ENCODE peak calls at places on chromosome 4, in ten cellular contexts. P, X, C, F, Q, G, B, L, R and Z are unnamed samples.

GRCh38 chr4:12393631-12394262 is 965.1 kb upstream of the HS3ST1 start:
- DNase-seq in P (no peak), X (no peak), C (no peak), F (no peak), Q (no peak), G (no peak), B (no peak), L (no peak), R (no peak), Z (no peak)

GRCh38 chr4:3294401-3295241 is 1.8 kb downstream of the RGS12 start:
- DNase-seq in P (no peak), X (no peak), C (no peak), F (no peak), Q (no peak), G (no peak), B (no peak), L (no peak), R (no peak), Z (no peak)

GRCh38 chr4:144355809-144356757 is 215.6 kb upstream of the GYPA start:
- DNase-seq in P (no peak), X (peak), C (no peak), F (peak), Q (no peak), G (peak), B (no peak), L (no peak), R (no peak), Z (no peak)

GRCh38 chr4:2354760-2355159 is 63.7 kb downstream of the ZFYVE28 start:
- DNase-seq in P (no peak), X (no peak), C (no peak), F (no peak), Q (no peak), G (peak), B (peak), L (no peak), R (no peak), Z (no peak)

GRCh38 chr4:69818060-69818639 is 41.8 kb downstream of the SULT1E1 start:
- DNase-seq in P (no peak), X (no peak), C (no peak), F (no peak), Q (no peak), G (no peak), B (no peak), L (no peak), R (no peak), Z (no peak)

GRCh38 chr4:86261634-86262033 is 98.2 kb downstream of the MAPK10 start:
- DNase-seq in P (no peak), X (no peak), C (no peak), F (no peak), Q (no peak), G (no peak), B (no peak), L (no peak), R (no peak), Z (no peak)

GRCh38 chr4:66193487-66193886 is 523.2 kb upstream of the EPHA5 start:
- DNase-seq in P (no peak), X (no peak), C (no peak), F (no peak), Q (no peak), G (no peak), B (no peak), L (no peak), R (no peak), Z (no peak)

GRCh38 chr4:90165883-90166282 is 38.7 kb downstream of the CCSER1 start:
- DNase-seq in P (no peak), X (no peak), C (no peak), F (no peak), Q (no peak), G (no peak), B (no peak), L (no peak), R (no peak), Z (no peak)

GRCh38 chr4:97952763-97953162 is 190.5 kb downstream of the STPG2 start:
- DNase-seq in P (no peak), X (no peak), C (no peak), F (no peak), Q (no peak), G (no peak), B (no peak), L (no peak), R (no peak), Z (no peak)

GRCh38 chr4:32087211-32087610 is 1367.0 kb downstream of the PCDH7 start:
- DNase-seq in P (no peak), X (no peak), C (no peak), F (no peak), Q (no peak), G (no peak), B (no peak), L (no peak), R (no peak), Z (no peak)

GRCh38 chr4:124483043-124483906 is 229.3 kb downstream of the ANKRD50 start:
- DNase-seq in P (no peak), X (peak), C (no peak), F (no peak), Q (no peak), G (peak), B (no peak), L (no peak), R (no peak), Z (no peak)

GRCh38 chr4:140688711-140689598 is 67.2 kb downstream of the TBC1D9 start:
- DNase-seq in P (no peak), X (peak), C (no peak), F (no peak), Q (no peak), G (no peak), B (no peak), L (no peak), R (no peak), Z (no peak)

GRCh38 chr4:73676881-73677323 is 56.7 kb upstream of the RASSF6 start:
- DNase-seq in P (no peak), X (no peak), C (no peak), F (peak), Q (no peak), G (no peak), B (no peak), L (no peak), R (no peak), Z (no peak)

GRCh38 chr4:184383497-184384055 is 90.8 kb downstream of the IRF2 start:
- DNase-seq in P (no peak), X (peak), C (no peak), F (peak), Q (no peak), G (peak), B (no peak), L (no peak), R (no peak), Z (no peak)

GRCh38 chr4:145289403-145290076 is 109.2 kb upstream of the OTUD4 start:
- DNase-seq in P (no peak), X (no peak), C (no peak), F (no peak), Q (no peak), G (no peak), B (no peak), L (no peak), R (no peak), Z (no peak)